ENCODE peak calls at places on chromosomes 5 and 9, in four cellular contexts. Y, G, C and M are unnamed samples.
A peak's percentile ranks its signal among the peaks of the same experiment; 100 is the strongest.

GRCh38 chr5:10563132-10563939 is 534 bp upstream of the ANKRD33B start:
- DNase-seq in Y (peak; percentile 27), G (no peak), C (no peak), M (no peak)

GRCh38 chr5:151717390-151717789 is 30.7 kb upstream of the SPARC start:
- DNase-seq in Y (no peak), G (no peak), C (no peak), M (no peak)

GRCh38 chr9:69346596-69347390 is 21.8 kb downstream of the ENTREP1 start:
- DNase-seq in Y (peak; percentile 38), G (no peak), C (no peak), M (no peak)

GRCh38 chr5:33969572-33970452 is 14.7 kb downstream of the SLC45A2 start:
- DNase-seq in Y (peak; percentile 79), G (peak; percentile 3), C (no peak), M (no peak)

GRCh38 chr5:65299841-65300240 is 181.9 kb downstream of the ADAMTS6 start:
- DNase-seq in Y (peak; percentile 36), G (no peak), C (no peak), M (no peak)

GRCh38 chr9:18260527-18260926 is 213.4 kb upstream of the ADAMTSL1 start:
- DNase-seq in Y (peak; percentile 35), G (no peak), C (no peak), M (no peak)

GRCh38 chr9:5587024-5587423 is 41.9 kb upstream of the RIC1 start:
- DNase-seq in Y (peak; percentile 78), G (no peak), C (no peak), M (no peak)

GRCh38 chr5:139764250-139764791 is 31.3 kb upstream of the PSD2 start:
- DNase-seq in Y (no peak), G (no peak), C (no peak), M (no peak)

GRCh38 chr9:17251100-17251499 is 116.3 kb downstream of the CNTLN start:
- DNase-seq in Y (peak; percentile 1), G (no peak), C (no peak), M (no peak)

GRCh38 chr9:89185980-89186379 is 7.4 kb upstream of the SHC3 start:
- DNase-seq in Y (peak; percentile 57), G (no peak), C (no peak), M (no peak)

GRCh38 chr9:91880378-91880972 is 69.6 kb downstream of the ROR2 start:
- DNase-seq in Y (no peak), G (no peak), C (no peak), M (no peak)

GRCh38 chr9:97441729-97442128 is 29.8 kb downstream of the TDRD7 start:
- DNase-seq in Y (peak; percentile 38), G (no peak), C (no peak), M (no peak)

GRCh38 chr9:119370816-119371215 is 1.6 kb upstream of the BRINP1 start:
- DNase-seq in Y (peak; percentile 34), G (no peak), C (no peak), M (no peak)

GRCh38 chr9:130042406-130042930 is 521 bp downstream of the FNBP1 start:
- DNase-seq in Y (no peak), G (no peak), C (no peak), M (no peak)

GRCh38 chr9:2570615-2571479 is 50.7 kb upstream of the VLDLR start:
- DNase-seq in Y (peak; percentile 85), G (no peak), C (no peak), M (peak; percentile 11)

GRCh38 chr5:53333160-53333559 is 147.3 kb upstream of the FST start:
- DNase-seq in Y (peak; percentile 71), G (no peak), C (no peak), M (no peak)

GRCh38 chr9:125659954-125660353 is 47.1 kb downstream of the MAPKAP1 start:
- DNase-seq in Y (peak; percentile 78), G (no peak), C (no peak), M (no peak)

GRCh38 chr9:3824062-3824461 is 298.3 kb upstream of the RFX3 start:
- DNase-seq in Y (no peak), G (no peak), C (no peak), M (no peak)

GRCh38 chr5:127307868-127308267 is 17.3 kb downstream of the MEGF10 start:
- DNase-seq in Y (no peak), G (no peak), C (no peak), M (no peak)

GRCh38 chr9:79661279-79661678 is 89.5 kb downstream of the TLE4 start:
- DNase-seq in Y (no peak), G (no peak), C (no peak), M (no peak)

GRCh38 chr5:36861820-36862219 is 14.7 kb upstream of the NIPBL start:
- DNase-seq in Y (no peak), G (no peak), C (no peak), M (no peak)

GRCh38 chr5:67085616-67086015 is 111.0 kb downstream of the CD180 start:
- DNase-seq in Y (no peak), G (no peak), C (peak; percentile 39), M (peak; percentile 37)

GRCh38 chr5:59587489-59588337 is 305.8 kb downstream of the PDE4D start:
- DNase-seq in Y (peak; percentile 74), G (no peak), C (peak; percentile 23), M (peak; percentile 41)